ENCODE peak calls at places on chromosome 15, in eight cellular contexts. H is sigmoid colon, Z is astrocyte, T is A549, V is Peyer's patch, K is left ventricle myocardium inferior, X is H9, S is kidney. I is an unnamed sample. For H3K4me1, the result is how much of the 10 kb centered on the place peaks cover.

GRCh38 chr15:76711351-76711827 is 193.8 kb downstream of the SCAPER start:
- DNase-seq in H (no peak), Z (no peak), T (no peak), V (no peak), K (no peak), X (no peak), S (no peak), I (no peak)

GRCh38 chr15:50993598-50993997 is 85.1 kb downstream of the AP4E1 start:
- DNase-seq in H (no peak), Z (peak), T (no peak), V (no peak), K (no peak), X (no peak), S (no peak), I (no peak)

GRCh38 chr15:32866486-32867312 is 148.9 kb downstream of the GREM1 start:
- DNase-seq in H (no peak), Z (no peak), T (peak), V (no peak), K (no peak), X (no peak), S (no peak), I (no peak)

GRCh38 chr15:57138260-57138895 is 219.9 kb downstream of the TCF12 start:
- DNase-seq in H (no peak), Z (peak), T (peak), V (peak), K (no peak), X (peak), S (no peak), I (no peak)

GRCh38 chr15:81511160-81511559 is 137.1 kb upstream of the TMC3 start:
- DNase-seq in H (no peak), Z (peak), T (no peak), V (no peak), K (no peak), X (no peak), S (no peak), I (no peak)

GRCh38 chr15:85804481-85805165 is 9.9 kb upstream of the KLHL25 start:
- DNase-seq in H (no peak), Z (no peak), T (no peak), V (peak), K (no peak), X (no peak), S (no peak), I (no peak)

GRCh38 chr15:65424683-65425082 is 1.9 kb upstream of the IGDCC4 start:
- DNase-seq in H (peak), Z (no peak), T (no peak), V (no peak), K (peak), X (no peak), S (no peak), I (no peak)

GRCh38 chr15:85543741-85544155 is 163.3 kb downstream of the AKAP13 start:
- DNase-seq in H (peak), Z (no peak), T (no peak), V (peak), K (peak), X (peak), S (peak), I (peak)

GRCh38 chr15:92495468-92495867 is 101.8 kb downstream of the ST8SIA2 start:
- DNase-seq in H (no peak), Z (no peak), T (no peak), V (no peak), K (no peak), X (no peak), S (no peak), I (no peak)

GRCh38 chr15:66834863-66835557 is 133.0 kb downstream of the SMAD6 start:
- DNase-seq in H (no peak), Z (peak), T (no peak), V (peak), K (no peak), X (peak), S (no peak), I (no peak)

GRCh38 chr15:48940508-48940907 is 23.2 kb downstream of the SHC4 start:
- DNase-seq in H (no peak), Z (peak), T (peak), V (no peak), K (no peak), X (no peak), S (no peak), I (no peak)

GRCh38 chr15:100926258-100926657 is 7.1 kb downstream of the LRRK1 start:
- DNase-seq in H (no peak), Z (no peak), T (peak), V (no peak), K (no peak), X (peak), S (no peak), I (no peak)

GRCh38 chr15:88043396-88043795 is 213.1 kb downstream of the NTRK3 start:
- DNase-seq in H (no peak), Z (no peak), T (no peak), V (no peak), K (no peak), X (no peak), S (no peak), I (no peak)

GRCh38 chr15:88038261-88038660 is 218.3 kb downstream of the NTRK3 start:
- DNase-seq in H (no peak), Z (no peak), T (no peak), V (no peak), K (no peak), X (no peak), S (no peak), I (no peak)

GRCh38 chr15:88036154-88036839 is 220.2 kb downstream of the NTRK3 start:
- DNase-seq in H (no peak), Z (no peak), T (no peak), V (no peak), K (no peak), X (peak), S (no peak), I (no peak)

GRCh38 chr15:88042047-88042446 is 214.5 kb downstream of the NTRK3 start:
- DNase-seq in H (no peak), Z (no peak), T (no peak), V (no peak), K (no peak), X (no peak), S (no peak), I (no peak)

DNA sequence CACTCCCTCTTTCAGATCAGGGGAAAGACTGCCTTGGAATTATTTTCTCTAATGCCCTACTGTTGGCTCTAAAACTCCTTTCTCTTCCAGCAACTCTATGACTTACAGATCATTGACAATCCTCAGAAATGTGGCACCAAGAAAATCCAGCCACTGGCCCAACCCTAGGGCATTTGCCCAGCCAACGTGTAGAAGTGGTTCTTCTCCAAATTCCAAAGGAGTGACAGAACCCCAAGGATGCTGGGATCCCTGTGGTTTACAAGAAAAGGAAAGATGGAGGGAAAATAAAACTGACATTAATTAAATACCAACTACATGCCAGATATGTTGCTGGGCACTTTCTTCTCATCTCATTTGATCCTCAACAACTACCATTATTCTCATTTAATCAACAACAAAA is 216.0 kb downstream of the NTRK3 start:
- DNase-seq in H (no peak), Z (no peak), T (no peak), V (no peak), K (no peak), X (no peak), S (no peak), I (no peak)
- H3K4me1 ChIP-seq in H (under half), Z (under half), T (under half), V (under half), K (under half), X (under half), S (under half), I (under half)

GRCh38 chr15:44798815-44799214 is 62.5 kb downstream of the TRIM69 start:
- DNase-seq in H (no peak), Z (no peak), T (peak), V (peak), K (no peak), X (no peak), S (no peak), I (no peak)
- TF ChIP-seq CTCF in H (no peak), Z (peak), T (no peak), V (no peak), K (peak), X (peak), S (peak), I (no peak)

DNA sequence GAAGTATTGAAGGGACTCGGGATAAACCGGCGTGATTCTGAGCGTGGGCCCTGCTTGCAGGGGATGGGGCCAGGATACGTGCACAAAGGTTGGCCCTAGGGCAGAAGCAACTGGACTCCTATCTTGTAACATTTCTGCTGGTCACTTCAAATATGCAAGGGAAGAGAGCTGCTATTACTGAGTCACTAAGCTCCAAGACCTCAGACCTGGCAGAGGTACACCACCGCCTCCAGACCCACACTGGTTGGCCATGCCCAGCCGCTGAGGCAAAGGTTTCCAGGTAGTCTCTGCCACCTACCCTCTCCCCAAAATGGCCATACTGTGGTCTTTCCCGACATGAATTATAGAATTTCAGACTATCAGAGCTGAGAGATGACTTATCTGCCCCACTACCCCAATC is 13.4 kb upstream of the STRA6 start:
- DNase-seq in H (no peak), Z (peak), T (no peak), V (no peak), K (no peak), X (no peak), S (no peak), I (no peak)
- H3K4me1 ChIP-seq in H (under half), Z (under half), T (under half), V (under half), K (under half), X (under half), S (under half), I (under half)

GRCh38 chr15:41966920-41967465 is 5.4 kb downstream of the EHD4 start:
- DNase-seq in H (no peak), Z (no peak), T (no peak), V (peak), K (no peak), X (no peak), S (no peak), I (no peak)

GRCh38 chr15:41967506-41968206 is 4.7 kb downstream of the EHD4 start:
- DNase-seq in H (peak), Z (peak), T (no peak), V (peak), K (no peak), X (no peak), S (no peak), I (no peak)

GRCh38 chr15:41966414-41966812 is 5.9 kb downstream of the EHD4 start:
- DNase-seq in H (no peak), Z (no peak), T (no peak), V (peak), K (no peak), X (no peak), S (no peak), I (no peak)

GRCh38 chr15:41968738-41969137 is 3.6 kb downstream of the EHD4 start:
- DNase-seq in H (no peak), Z (no peak), T (no peak), V (no peak), K (no peak), X (no peak), S (no peak), I (no peak)

GRCh38 chr15:41965441-41966413 is 6.6 kb downstream of the EHD4 start:
- DNase-seq in H (no peak), Z (peak), T (no peak), V (peak), K (peak), X (no peak), S (no peak), I (no peak)
- TF ChIP-seq CTCF in H (no peak), Z (no peak), T (no peak), V (no peak), K (no peak), X (no peak), S (no peak), I (no peak)

DNA sequence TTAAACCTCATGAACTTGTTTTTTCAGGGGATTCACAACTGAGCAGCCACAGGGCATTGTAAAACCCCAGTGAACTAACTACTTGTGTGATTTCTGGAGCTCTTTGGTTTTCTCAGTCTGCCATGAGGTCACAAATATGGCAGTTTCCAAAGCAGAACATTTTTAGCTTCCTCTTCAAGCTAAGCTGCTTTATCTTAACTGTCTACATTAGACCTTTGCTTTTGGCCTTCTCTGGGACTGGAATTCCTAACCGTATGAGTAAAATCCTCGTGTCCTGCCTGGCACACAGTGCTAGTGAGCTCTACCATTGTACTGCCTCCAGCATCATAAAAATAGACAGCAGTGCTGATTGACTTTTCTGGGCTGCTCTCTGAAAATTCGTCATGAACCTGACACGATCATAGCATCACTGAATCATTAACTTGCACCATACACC is 22.1 kb downstream of the CDIN1 start:
- DNase-seq in H (peak), Z (peak), T (no peak), V (no peak), K (peak), X (no peak), S (no peak), I (no peak)
- H3K4me1 ChIP-seq in H (under half), Z (under half), T (under half), V (under half), K (half or more), X (under half), S (under half), I (under half)